ENCODE peak calls at places on chromosomes 16 and 17, in five cellular contexts. E, R, M, Y and S are unnamed samples.

GRCh38 chr16:86457621-86458456 is 52.5 kb upstream of the FOXF1 start:
- DNase-seq in E (peak), R (peak), M (no peak), Y (no peak), S (peak)

GRCh38 chr16:69917739-69918138 is 33.4 kb upstream of the CLEC18A start:
- DNase-seq in E (peak), R (peak), M (peak), Y (no peak), S (peak)

GRCh38 chr17:36675250-36675649 is 73.9 kb downstream of the MRM1 start:
- DNase-seq in E (no peak), R (no peak), M (no peak), Y (no peak), S (no peak)

GRCh38 chr17:35022536-35023063 is 40.9 kb downstream of the RFFL start:
- DNase-seq in E (peak), R (peak), M (peak), Y (peak), S (peak)

GRCh38 chr17:69567130-69567529 is 152.6 kb downstream of the MAP2K6 start:
- DNase-seq in E (no peak), R (peak), M (no peak), Y (no peak), S (peak)

GRCh38 chr16:57865746-57866528 is 63.6 kb upstream of the KIFC3 start:
- DNase-seq in E (no peak), R (no peak), M (peak), Y (no peak), S (peak)

GRCh38 chr17:1847191-1847590 is 17.4 kb downstream of the RPA1 start:
- DNase-seq in E (no peak), R (no peak), M (no peak), Y (no peak), S (no peak)

GRCh38 chr16:66486773-66487579 is 59.9 kb downstream of the BEAN1 start:
- DNase-seq in E (no peak), R (peak), M (peak), Y (no peak), S (peak)

GRCh38 chr16:11380836-11381235 is 35.6 kb downstream of the RMI2 start:
- DNase-seq in E (no peak), R (no peak), M (no peak), Y (no peak), S (no peak)

GRCh38 chr17:4711671-4712111 is 1.3 kb downstream of the ARRB2 start:
- DNase-seq in E (no peak), R (no peak), M (no peak), Y (peak), S (no peak)